ENCODE peak calls at places on chromosomes 7 and 10, in six cellular contexts. One of them, this sample, is unnamed.

GRCh38 chr7:148222716-148223115 is 367.9 kb upstream of the C7orf33 start:
- DNase-seq in skeletal muscle cell: no peak
- DNase-seq in fibroblast of pulmonary artery: no peak
- DNase-seq in lung microvascular endothelial cell: no peak
- DNase-seq in non-pigmented ciliary epithelial cell: no peak
- DNase-seq in Ammon's horn: no peak
- DNase-seq in this sample: no peak

GRCh38 chr7:70306173-70306572 is 707.9 kb downstream of the AUTS2 start:
- DNase-seq in lung microvascular endothelial cell: no peak
- DNase-seq in fibroblast of pulmonary artery: no peak
- DNase-seq in Ammon's horn: no peak
- DNase-seq in non-pigmented ciliary epithelial cell: no peak
- DNase-seq in skeletal muscle cell: no peak
- DNase-seq in this sample: peak

GRCh38 chr7:81235896-81236479 is 317.1 kb upstream of the SEMA3C start:
- DNase-seq in non-pigmented ciliary epithelial cell: no peak
- DNase-seq in fibroblast of pulmonary artery: no peak
- DNase-seq in Ammon's horn: no peak
- DNase-seq in lung microvascular endothelial cell: no peak
- DNase-seq in skeletal muscle cell: no peak
- DNase-seq in this sample: peak

GRCh38 chr10:34967411-34967880 is 122.7 kb downstream of the CUL2 start:
- DNase-seq in lung microvascular endothelial cell: no peak
- DNase-seq in Ammon's horn: peak
- DNase-seq in fibroblast of pulmonary artery: peak
- DNase-seq in skeletal muscle cell: peak
- DNase-seq in non-pigmented ciliary epithelial cell: no peak
- DNase-seq in this sample: no peak

GRCh38 chr7:27709137-27710075 is 30.6 kb upstream of the TAX1BP1 start:
- DNase-seq in Ammon's horn: no peak
- DNase-seq in lung microvascular endothelial cell: peak
- DNase-seq in fibroblast of pulmonary artery: peak
- DNase-seq in non-pigmented ciliary epithelial cell: peak
- DNase-seq in skeletal muscle cell: no peak
- DNase-seq in this sample: no peak

GRCh38 chr10:102654969-102655368 is 10.7 kb downstream of the TRIM8 start:
- DNase-seq in non-pigmented ciliary epithelial cell: no peak
- DNase-seq in skeletal muscle cell: no peak
- DNase-seq in fibroblast of pulmonary artery: no peak
- DNase-seq in Ammon's horn: no peak
- DNase-seq in lung microvascular endothelial cell: no peak
- DNase-seq in this sample: no peak

GRCh38 chr10:95480901-95481491 is 80.2 kb downstream of the SORBS1 start:
- DNase-seq in fibroblast of pulmonary artery: no peak
- DNase-seq in lung microvascular endothelial cell: no peak
- DNase-seq in Ammon's horn: no peak
- DNase-seq in skeletal muscle cell: peak
- DNase-seq in non-pigmented ciliary epithelial cell: peak
- DNase-seq in this sample: no peak

GRCh38 chr10:110861476-110861875 is 10.3 kb upstream of the PDCD4 start:
- DNase-seq in lung microvascular endothelial cell: no peak
- DNase-seq in fibroblast of pulmonary artery: no peak
- DNase-seq in skeletal muscle cell: no peak
- DNase-seq in non-pigmented ciliary epithelial cell: no peak
- DNase-seq in Ammon's horn: no peak
- DNase-seq in this sample: no peak

GRCh38 chr10:17435187-17435586 is 19.2 kb downstream of the ST8SIA6 start:
- DNase-seq in Ammon's horn: no peak
- DNase-seq in fibroblast of pulmonary artery: no peak
- DNase-seq in skeletal muscle cell: no peak
- DNase-seq in non-pigmented ciliary epithelial cell: no peak
- DNase-seq in lung microvascular endothelial cell: no peak
- DNase-seq in this sample: no peak

GRCh38 chr7:76303057-76303828 is 770 bp downstream of the HSPB1 start:
- DNase-seq in non-pigmented ciliary epithelial cell: no peak
- DNase-seq in Ammon's horn: peak
- DNase-seq in fibroblast of pulmonary artery: peak
- DNase-seq in lung microvascular endothelial cell: peak
- DNase-seq in skeletal muscle cell: peak
- DNase-seq in this sample: peak

GRCh38 chr7:127885843-127886242 is 145.4 kb downstream of the LRRC4 start:
- DNase-seq in Ammon's horn: peak
- DNase-seq in fibroblast of pulmonary artery: peak
- DNase-seq in non-pigmented ciliary epithelial cell: no peak
- DNase-seq in skeletal muscle cell: peak
- DNase-seq in lung microvascular endothelial cell: peak
- DNase-seq in this sample: peak